ENCODE peak calls at places on chromosomes 5 and 9, in six cellular contexts. U, I, O, N, E and L are unnamed samples.

GRCh38 chr9:23123048-23123632 is 676.5 kb downstream of the DMRTA1 start:
- DNase-seq in U (no peak), I (peak), O (no peak), N (no peak), E (no peak), L (peak)

GRCh38 chr5:135186662-135187522 is 152.9 kb upstream of the PITX1 start:
- DNase-seq in U (no peak), I (no peak), O (no peak), N (no peak), E (no peak), L (no peak)

GRCh38 chr9:131473891-131474290 is 28.8 kb upstream of the POMT1 start:
- DNase-seq in U (no peak), I (no peak), O (no peak), N (no peak), E (no peak), L (no peak)

GRCh38 chr9:124839612-124840299 is 13.5 kb upstream of the WDR38 start:
- DNase-seq in U (no peak), I (peak), O (no peak), N (no peak), E (no peak), L (no peak)

GRCh38 chr9:91908746-91909145 is 41.3 kb downstream of the ROR2 start:
- DNase-seq in U (no peak), I (no peak), O (no peak), N (no peak), E (no peak), L (peak)

GRCh38 chr9:15253197-15253596 is 53.8 kb downstream of the TTC39B start:
- DNase-seq in U (no peak), I (no peak), O (no peak), N (no peak), E (no peak), L (peak)

GRCh38 chr5:168365581-168366081 is 74.2 kb downstream of the WWC1 start:
- DNase-seq in U (no peak), I (no peak), O (no peak), N (no peak), E (peak), L (peak)

GRCh38 chr5:33180900-33181299 is 259.9 kb upstream of the TARS1 start:
- DNase-seq in U (no peak), I (no peak), O (no peak), N (no peak), E (no peak), L (peak)

GRCh38 chr9:78296208-78296892 is 575 bp upstream of the PSAT1 start:
- DNase-seq in U (peak), I (no peak), O (peak), N (no peak), E (peak), L (peak)

GRCh38 chr5:153565822-153566221 is 75.4 kb downstream of the GRIA1 start:
- DNase-seq in U (no peak), I (no peak), O (no peak), N (no peak), E (no peak), L (peak)

GRCh38 chr9:89848060-89849040 is 243.5 kb downstream of the GADD45G start:
- DNase-seq in U (no peak), I (no peak), O (no peak), N (no peak), E (no peak), L (no peak)

GRCh38 chr5:122924203-122924602 is 78.8 kb downstream of the SNX24 start:
- DNase-seq in U (no peak), I (no peak), O (no peak), N (no peak), E (no peak), L (peak)

GRCh38 chr9:105216440-105217178 is 27.8 kb upstream of the SLC44A1 start:
- DNase-seq in U (no peak), I (no peak), O (peak), N (no peak), E (no peak), L (peak)

GRCh38 chr5:173972844-173973613 is 15.9 kb upstream of the C5orf47 start:
- DNase-seq in U (peak), I (peak), O (peak), N (peak), E (peak), L (peak)

DNA sequence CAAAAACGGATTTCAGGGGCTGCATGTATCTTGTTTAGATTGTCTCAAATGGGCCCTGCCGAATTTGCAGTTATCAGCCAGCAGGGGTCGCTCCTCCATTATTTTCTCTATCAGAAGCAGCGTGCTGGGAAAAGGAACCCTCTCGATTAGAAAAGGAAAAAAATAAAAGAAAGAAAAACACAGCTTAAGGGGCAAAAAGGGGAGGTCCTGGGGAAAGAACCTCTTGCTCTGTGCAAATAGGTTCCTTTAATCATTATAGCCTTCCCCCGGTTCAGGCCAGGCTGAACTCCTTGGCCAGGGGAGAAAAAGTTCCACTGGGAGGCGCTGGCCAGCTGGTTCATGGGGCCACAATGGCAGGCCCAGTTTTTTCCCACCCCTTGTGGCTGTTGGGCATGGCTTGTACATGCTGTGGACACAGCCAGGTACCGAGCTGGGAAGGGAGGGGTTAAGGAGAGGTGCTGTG is 25.0 kb upstream of the CAPSL start:
- DNase-seq in U (no peak), I (peak), O (no peak), N (no peak), E (no peak), L (no peak)
- TF ChIP-seq CTCF in U (no peak), I (peak), O (no peak), N (peak), E (no peak), L (peak)

GRCh38 chr9:76588320-76588719 is 129.3 kb downstream of the GCNT1 start:
- DNase-seq in U (no peak), I (no peak), O (no peak), N (no peak), E (no peak), L (no peak)

GRCh38 chr9:76581752-76582151 is 122.8 kb downstream of the GCNT1 start:
- DNase-seq in U (no peak), I (no peak), O (no peak), N (no peak), E (no peak), L (no peak)

GRCh38 chr9:76583256-76583655 is 124.3 kb downstream of the GCNT1 start:
- DNase-seq in U (no peak), I (no peak), O (no peak), N (no peak), E (no peak), L (no peak)

GRCh38 chr9:76586555-76587314 is 127.8 kb downstream of the GCNT1 start:
- DNase-seq in U (no peak), I (peak), O (no peak), N (no peak), E (no peak), L (no peak)

DNA sequence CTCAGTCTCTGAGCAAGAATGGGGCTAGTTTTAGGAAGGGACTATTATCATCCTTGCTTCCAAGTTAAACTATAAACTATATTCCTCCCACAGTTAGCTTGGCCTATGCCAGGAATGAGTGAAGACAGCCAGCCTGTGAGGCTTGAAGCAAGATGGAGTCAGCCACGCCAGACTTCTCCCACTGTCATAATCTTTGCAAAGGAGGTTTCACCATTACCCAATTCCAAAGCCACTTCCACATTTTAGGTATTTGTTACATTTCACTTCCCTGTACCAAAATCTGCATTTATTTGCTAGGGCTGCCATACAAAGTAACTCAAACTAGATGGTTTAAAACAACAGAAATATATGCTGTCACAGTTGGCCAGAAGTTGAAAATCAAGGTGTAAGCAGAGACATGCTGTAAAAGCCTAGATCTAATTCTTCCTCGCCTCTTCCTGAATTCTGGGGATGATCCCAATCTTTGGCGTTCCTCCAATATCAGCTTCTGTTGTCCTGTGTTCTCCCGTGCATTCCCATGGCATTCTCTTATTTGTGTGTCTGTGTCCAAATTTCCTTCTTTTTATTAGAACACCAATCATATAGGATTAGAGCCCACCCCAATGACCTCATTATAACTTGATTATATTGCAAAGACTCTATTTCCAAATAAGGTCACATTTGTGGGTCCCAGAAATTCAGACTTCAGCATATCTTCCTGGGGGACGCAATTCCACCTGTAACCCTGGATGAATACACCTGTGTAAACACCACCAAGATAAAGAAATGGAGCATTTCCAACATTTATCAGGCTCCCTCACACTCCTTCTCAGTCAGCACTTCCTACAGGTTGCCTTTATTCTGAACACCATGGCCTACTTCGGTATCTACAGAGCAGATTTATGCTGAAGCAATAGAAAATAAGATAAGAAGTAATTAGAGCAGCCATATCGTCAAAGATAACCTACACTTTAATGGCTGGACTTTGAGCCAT is 126.8 kb downstream of the GCNT1 start:
- DNase-seq in U (no peak), I (no peak), O (no peak), N (no peak), E (no peak), L (no peak)
- H3K4me3 ChIP-seq in U (no peak), I (no peak), O (no peak), N (no peak), E (no peak), L (no peak)

GRCh38 chr9:116149844-116150243 is 3.7 kb upstream of the PAPPA start:
- DNase-seq in U (no peak), I (peak), O (no peak), N (no peak), E (peak), L (no peak)
- TF ChIP-seq CTCF in U (no peak), I (peak), O (peak), N (peak), E (no peak), L (peak)

GRCh38 chr5:88666761-88667186 is 216.2 kb downstream of the MEF2C start:
- DNase-seq in U (no peak), I (no peak), O (no peak), N (no peak), E (no peak), L (no peak)

GRCh38 chr5:88669314-88669713 is 213.7 kb downstream of the MEF2C start:
- DNase-seq in U (no peak), I (no peak), O (no peak), N (no peak), E (no peak), L (no peak)

GRCh38 chr5:88665750-88666215 is 217.2 kb downstream of the MEF2C start:
- DNase-seq in U (no peak), I (no peak), O (no peak), N (no peak), E (no peak), L (no peak)

GRCh38 chr5:88664630-88665029 is 218.4 kb downstream of the MEF2C start:
- DNase-seq in U (no peak), I (no peak), O (no peak), N (no peak), E (no peak), L (no peak)

DNA sequence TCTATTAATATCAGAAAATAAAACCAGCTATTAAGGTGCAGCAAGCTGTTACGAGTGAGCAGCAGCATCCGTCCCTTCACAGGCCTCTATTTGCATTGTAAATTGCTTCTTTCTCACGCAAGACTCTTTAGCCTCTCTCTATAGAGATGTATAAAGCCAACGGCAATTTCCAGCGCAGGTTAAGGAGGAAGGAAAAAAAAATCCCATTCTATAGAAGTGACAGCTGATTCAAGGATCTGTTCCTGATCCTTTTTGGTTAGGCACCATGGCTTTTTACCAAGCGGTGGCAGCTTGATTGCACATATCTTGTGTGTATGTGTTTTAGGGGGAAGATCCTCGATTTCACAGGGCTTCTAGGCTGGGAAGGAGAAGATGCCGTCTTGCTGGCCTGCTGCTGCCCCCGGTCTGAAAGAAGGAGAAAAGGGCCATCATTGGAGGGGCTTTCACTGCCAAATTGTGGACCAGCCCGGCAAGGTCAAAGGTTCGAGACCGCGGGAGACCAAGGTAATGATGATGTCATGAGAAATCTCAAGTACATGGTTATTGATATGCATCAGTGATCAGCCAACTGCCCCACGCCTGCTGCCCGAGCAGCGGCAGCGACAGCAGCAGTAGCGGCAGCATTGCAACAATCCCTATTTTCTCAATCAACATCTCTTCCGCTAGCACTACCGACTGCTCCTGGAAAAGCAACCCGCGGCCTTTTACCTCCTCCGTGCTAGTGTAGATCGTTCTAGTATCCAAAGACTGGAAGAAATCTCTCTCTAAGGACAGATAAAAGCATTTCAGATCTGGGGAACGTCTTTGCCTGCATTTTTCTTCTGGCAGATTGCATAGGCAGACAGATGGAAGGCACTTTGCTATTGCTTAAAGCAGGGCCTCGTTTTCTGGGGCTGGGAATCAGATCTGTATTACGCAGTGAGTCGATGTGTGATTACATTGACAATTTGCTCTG is 215.5 kb downstream of the MEF2C start:
- DNase-seq in U (no peak), I (no peak), O (no peak), N (no peak), E (no peak), L (no peak)
- H3K4me3 ChIP-seq in U (peak), I (no peak), O (peak), N (no peak), E (no peak), L (peak)

GRCh38 chr9:6686396-6686795 is 40.9 kb upstream of the GLDC start:
- DNase-seq in U (no peak), I (no peak), O (no peak), N (no peak), E (no peak), L (peak)
- TF ChIP-seq CTCF in U (no peak), I (peak), O (peak), N (peak), E (no peak), L (peak)

GRCh38 chr5:10639846-10640368 is 76.0 kb downstream of the ANKRD33B start:
- DNase-seq in U (no peak), I (no peak), O (no peak), N (no peak), E (no peak), L (no peak)
- H3K4me3 ChIP-seq in U (no peak), I (no peak), O (no peak), N (no peak), E (no peak), L (no peak)

GRCh38 chr5:144487207-144487606 is 316.5 kb downstream of the KCTD16 start:
- DNase-seq in U (no peak), I (peak), O (no peak), N (no peak), E (no peak), L (no peak)
- TF ChIP-seq CTCF in U (no peak), I (peak), O (no peak), N (no peak), E (no peak), L (no peak)

DNA sequence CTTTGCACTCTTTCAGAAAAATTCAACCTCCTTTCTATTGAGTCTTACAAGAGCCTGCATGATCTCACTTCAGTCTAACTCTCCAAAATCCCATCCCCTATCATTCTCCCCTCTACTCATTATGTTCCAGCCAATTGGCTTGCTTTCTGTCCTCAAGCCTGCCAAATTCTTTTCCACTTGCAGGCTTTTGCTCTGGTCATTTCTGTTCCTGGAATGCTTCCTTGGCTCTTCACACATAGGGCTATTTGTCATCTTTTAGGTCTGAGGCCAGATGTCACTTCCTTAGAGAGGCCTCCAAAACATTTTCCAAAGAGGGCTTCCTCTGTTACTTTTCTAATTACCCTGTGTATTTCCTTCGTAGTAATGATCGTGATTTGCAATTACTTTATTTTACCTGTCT is 11.8 kb upstream of the CHD1 start:
- DNase-seq in U (no peak), I (no peak), O (no peak), N (no peak), E (no peak), L (peak)
- H3K4me3 ChIP-seq in U (no peak), I (no peak), O (no peak), N (no peak), E (no peak), L (no peak)

GRCh38 chr5:176646707-176647029 is 616 bp upstream of the TSPAN17 start:
- DNase-seq in U (no peak), I (no peak), O (no peak), N (no peak), E (no peak), L (no peak)

GRCh38 chr5:176648467-176649194 is 1.3 kb downstream of the TSPAN17 start:
- DNase-seq in U (no peak), I (no peak), O (no peak), N (no peak), E (no peak), L (no peak)

GRCh38 chr5:176646049-176646706 is 1.1 kb upstream of the TSPAN17 start:
- DNase-seq in U (no peak), I (no peak), O (no peak), N (no peak), E (no peak), L (no peak)

GRCh38 chr5:176647870-176648466 is 684 bp downstream of the TSPAN17 start:
- DNase-seq in U (peak), I (peak), O (peak), N (no peak), E (peak), L (no peak)

DNA sequence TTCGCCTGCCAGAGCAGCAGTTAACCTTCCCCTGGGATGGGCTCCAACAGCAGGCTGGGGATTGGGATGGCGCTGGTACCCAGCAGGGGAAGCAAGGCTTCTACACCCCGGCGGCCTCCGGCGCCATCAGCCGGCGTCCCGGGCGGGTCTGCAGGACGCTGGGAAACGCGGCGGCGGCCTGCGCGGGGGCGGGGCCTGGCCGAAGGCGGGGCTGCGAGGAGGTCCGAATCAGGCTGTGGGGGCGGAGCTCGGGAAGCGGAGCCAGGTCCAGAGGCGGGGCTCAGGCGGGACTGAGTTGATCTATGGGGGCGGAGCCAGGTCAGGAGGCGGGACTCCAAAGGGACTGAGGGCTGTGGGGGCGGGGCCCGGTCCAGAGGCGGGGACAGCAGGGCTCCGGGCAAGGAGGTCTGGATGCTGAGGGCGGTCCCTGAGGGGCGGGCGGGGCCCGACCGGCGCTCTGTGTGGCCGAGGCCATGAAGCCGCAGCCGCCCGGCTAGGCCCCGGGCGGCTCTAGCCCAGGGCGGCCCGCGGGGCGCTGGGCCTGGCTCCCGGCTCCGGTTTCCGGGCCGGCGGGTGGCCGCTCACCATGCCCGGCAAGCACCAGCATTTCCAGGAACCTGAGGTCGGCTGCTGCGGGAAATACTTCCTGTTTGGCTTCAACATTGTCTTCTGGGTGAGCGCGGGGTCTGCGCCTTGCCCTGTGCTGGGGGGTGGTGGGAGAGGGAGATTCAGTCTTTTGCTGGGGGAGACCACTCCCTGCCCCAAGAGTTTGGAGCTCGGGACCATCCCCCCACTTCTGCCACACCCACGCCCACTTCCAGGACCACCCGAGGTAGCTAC is at the start of gene TSPAN17:
- DNase-seq in U (peak), I (peak), O (peak), N (peak), E (peak), L (peak)
- TF ChIP-seq CTCF in U (no peak), I (peak), O (peak), N (no peak), E (peak), L (peak)